ENCODE peak calls at places on chromosomes 13 and 19, in seven cellular contexts. D is HCT116, U is DND-41, O is astrocyte, E is mammary epithelial cell, I is neural progenitor cell, N is fibroblast of lung. V is an unnamed sample.
A peak's percentile ranks its signal among the peaks of the same experiment; 100 is the strongest.

GRCh38 chr13:24709186-24709913 is 29.1 kb downstream of the ATP12A start:
- DNase-seq in D (no peak), U (peak; percentile 80), O (no peak), E (no peak), I (no peak), N (no peak), V (no peak)

GRCh38 chr19:19075126-19075525 is 11.3 kb downstream of the SLC25A42 start:
- DNase-seq in D (no peak), U (no peak), O (no peak), E (no peak), I (no peak), N (no peak), V (no peak)

GRCh38 chr19:34430738-34431625 is 2.8 kb downstream of the UBA2 start:
- DNase-seq in D (peak; percentile 35), U (peak; percentile 60), O (peak; percentile 26), E (peak; percentile 45), I (peak; percentile 66), N (peak; percentile 41), V (peak; percentile 73)

GRCh38 chr13:106318941-106319411 is 216.5 kb downstream of the EFNB2 start:
- DNase-seq in D (peak; percentile 62), U (no peak), O (peak; percentile 98), E (peak; percentile 94), I (no peak), N (peak; percentile 98), V (peak; percentile 91)

GRCh38 chr19:57887195-57887941 is 1.5 kb downstream of the ZNF814 start:
- DNase-seq in D (no peak), U (no peak), O (peak; percentile 59), E (no peak), I (peak; percentile 71), N (peak; percentile 55), V (peak; percentile 23)

GRCh38 chr19:56126983-56127780 is 6.1 kb upstream of the ZNF787 start:
- DNase-seq in D (no peak), U (no peak), O (no peak), E (no peak), I (no peak), N (no peak), V (no peak)

GRCh38 chr13:106680796-106681482 is 113.0 kb upstream of the ARGLU1 start:
- DNase-seq in D (no peak), U (no peak), O (no peak), E (no peak), I (peak; percentile 94), N (no peak), V (no peak)

GRCh38 chr13:100588350-100589177 is at the start of gene GGACT:
- DNase-seq in D (peak; percentile 54), U (peak; percentile 84), O (peak; percentile 24), E (peak; percentile 26), I (peak; percentile 74), N (peak; percentile 56), V (peak; percentile 80)

GRCh38 chr13:23796546-23796945 is 92.7 kb downstream of the MIPEP start:
- DNase-seq in D (no peak), U (no peak), O (no peak), E (no peak), I (no peak), N (peak; percentile 14), V (no peak)

GRCh38 chr19:42032428-42032827 is 37.6 kb downstream of the GRIK5 start:
- DNase-seq in D (no peak), U (no peak), O (no peak), E (no peak), I (no peak), N (no peak), V (no peak)

GRCh38 chr19:35518313-35518712 is 4.9 kb upstream of the DMKN start:
- DNase-seq in D (peak; percentile 19), U (no peak), O (peak; percentile 90), E (peak; percentile 79), I (no peak), N (peak; percentile 92), V (peak; percentile 98)

GRCh38 chr13:20209937-20210336 is 17.2 kb upstream of the GJB2 start:
- DNase-seq in D (no peak), U (no peak), O (no peak), E (no peak), I (no peak), N (no peak), V (no peak)

GRCh38 chr19:51948979-51949378 is 21.7 kb downstream of the ZNF613 start:
- DNase-seq in D (no peak), U (no peak), O (peak; percentile 16), E (no peak), I (no peak), N (peak; percentile 37), V (peak; percentile 57)

GRCh38 chr19:49506575-49507105 is 5.8 kb upstream of the FCGRT start:
- DNase-seq in D (no peak), U (peak; percentile 77), O (no peak), E (peak; percentile 52), I (peak; percentile 79), N (no peak), V (peak; percentile 57)

GRCh38 chr19:49503582-49503962 is 7.3 kb downstream of the RPS11 start:
- DNase-seq in D (no peak), U (no peak), O (no peak), E (no peak), I (peak; percentile 1), N (no peak), V (no peak)

GRCh38 chr19:49499030-49499670 is 2.9 kb downstream of the RPS11 start:
- DNase-seq in D (no peak), U (no peak), O (no peak), E (no peak), I (no peak), N (no peak), V (no peak)

GRCh38 chr19:49498475-49498874 is 2.2 kb downstream of the RPS11 start:
- DNase-seq in D (no peak), U (no peak), O (no peak), E (no peak), I (no peak), N (no peak), V (no peak)

DNA sequence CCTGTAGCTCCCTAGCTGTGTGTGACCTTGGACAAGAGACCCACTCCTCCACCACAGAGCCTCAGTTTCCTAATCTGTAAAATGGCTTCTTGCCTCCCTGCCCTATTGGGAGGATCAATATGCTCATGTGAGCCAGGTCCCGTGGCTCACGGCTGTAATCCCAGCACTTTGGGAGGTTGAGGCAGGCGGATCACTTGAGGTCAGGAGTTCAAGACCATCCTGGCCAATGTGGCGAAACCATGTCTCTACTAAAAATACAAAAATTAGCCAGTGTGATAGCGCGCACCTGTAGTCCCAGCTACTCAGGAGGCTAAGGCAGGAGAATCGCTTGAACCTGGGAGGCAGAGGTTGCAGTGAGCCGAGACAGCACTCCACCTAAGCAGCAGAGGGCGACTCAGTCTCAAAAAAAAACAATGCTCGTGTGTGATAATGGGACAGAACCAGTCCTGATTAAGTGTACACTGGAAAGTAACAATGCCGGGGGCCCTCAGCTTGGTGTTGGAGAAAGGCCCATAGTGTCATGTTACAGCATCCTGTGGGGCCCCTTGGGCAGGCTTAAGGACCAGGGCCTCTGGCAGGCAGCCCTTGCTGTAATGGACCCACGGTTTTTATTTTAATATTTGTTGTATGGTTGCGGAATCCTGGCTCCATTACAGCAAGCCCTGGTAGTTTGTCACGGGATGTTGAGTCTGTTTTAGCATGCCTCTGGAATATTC is 6.8 kb downstream of the RPS11 start:
- DNase-seq in D (peak; percentile 54), U (no peak), O (peak; percentile 44), E (peak; percentile 48), I (peak; percentile 84), N (peak; percentile 63), V (peak; percentile 83)
- H2AFZ ChIP-seq in D (peak overlapping the region; percentile 84), U (no peak overlapping the region), O (no peak overlapping the region), E (no peak overlapping the region), I (no peak overlapping the region), N (no peak overlapping the region), V (peak overlapping the region; percentile 55)

GRCh38 chr19:1237027-1237659 is 662 bp downstream of the CBARP start:
- DNase-seq in D (no peak), U (no peak), O (no peak), E (no peak), I (peak; percentile 54), N (no peak), V (peak; percentile 62)
- TF ChIP-seq EZH2 in D (no peak), U (peak; percentile 54), O (no peak), E (no peak), I (no peak), N (no peak), V (no peak)

GRCh38 chr19:48364564-48365363 is 597 bp downstream of the SYNGR4 start:
- DNase-seq in D (no peak), U (no peak), O (no peak), E (no peak), I (no peak), N (no peak), V (no peak)
- H3K4me3 ChIP-seq in D (peak overlapping the region; percentile 24), U (peak overlapping the region; percentile 53), O (peak overlapping the region; percentile 78), E (peak overlapping the region; percentile 48), I (no peak overlapping the region), N (peak overlapping the region; percentile 16), V (peak overlapping the region; percentile 73)

GRCh38 chr13:62611343-62611742 is 1195.7 kb upstream of the PCDH20 start:
- DNase-seq in D (no peak), U (no peak), O (no peak), E (no peak), I (no peak), N (no peak), V (no peak)
- H2AFZ ChIP-seq in D (no peak overlapping the region), U (no peak overlapping the region), O (no peak overlapping the region), E (no peak overlapping the region), I (no peak overlapping the region), N (no peak overlapping the region), V (no peak overlapping the region)

GRCh38 chr19:14432817-14433453 is at the start of gene PKN1:
- DNase-seq in D (no peak), U (peak; percentile 71), O (no peak), E (no peak), I (peak; percentile 91), N (no peak), V (peak; percentile 75)
- TF ChIP-seq EZH2 in D (no peak), U (no peak), O (no peak), E (no peak), I (no peak), N (no peak), V (no peak)

DNA sequence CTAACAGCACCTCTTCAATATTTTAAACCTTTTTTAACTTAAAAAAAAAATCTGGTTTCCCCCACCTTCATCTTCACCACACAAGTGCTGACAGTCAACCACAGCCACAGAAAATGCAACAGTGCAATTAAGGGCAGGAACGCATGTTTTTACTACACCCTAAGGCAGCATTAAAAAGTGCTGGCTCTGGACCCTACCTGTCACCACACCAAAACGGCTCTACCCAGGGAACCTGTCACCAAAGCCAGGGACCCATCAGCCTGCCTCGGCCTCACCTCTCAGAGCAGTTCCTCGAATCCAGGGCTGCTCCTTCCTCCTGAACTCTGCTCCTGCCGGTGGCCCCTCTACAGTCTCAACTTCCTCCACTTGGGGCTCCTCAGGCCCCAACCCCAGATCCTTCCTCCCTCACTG is 22.5 kb upstream of the SLC35E1 start:
- DNase-seq in D (no peak), U (no peak), O (no peak), E (no peak), I (no peak), N (no peak), V (no peak)
- H3K4me3 ChIP-seq in D (no peak overlapping the region), U (no peak overlapping the region), O (no peak overlapping the region), E (no peak overlapping the region), I (no peak overlapping the region), N (no peak overlapping the region), V (no peak overlapping the region)

DNA sequence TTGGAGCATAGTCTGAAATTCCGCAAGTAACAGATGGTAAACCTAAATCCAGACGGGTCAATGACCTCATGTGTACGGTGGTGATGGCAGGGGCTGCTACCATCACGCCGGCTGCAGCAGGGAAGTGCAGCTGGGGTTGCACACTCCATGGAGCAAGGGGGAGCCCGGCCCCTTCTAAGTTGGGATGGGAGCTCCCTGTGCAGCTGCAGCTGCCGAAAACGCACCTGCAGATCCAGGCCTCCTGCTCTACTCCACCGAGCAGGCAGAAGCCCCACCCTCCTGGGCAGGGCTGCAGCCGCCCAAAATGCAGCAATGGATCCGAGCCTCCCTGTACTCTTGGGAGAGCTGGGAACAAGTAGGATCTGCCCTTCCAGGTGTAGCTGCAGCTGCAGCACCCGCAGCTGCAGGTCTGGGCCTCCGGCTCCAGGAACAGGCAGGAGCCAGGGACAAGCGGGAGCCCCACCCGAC is 25.5 kb downstream of the KBTBD6 start:
- DNase-seq in D (no peak), U (no peak), O (no peak), E (no peak), I (peak; percentile 23), N (no peak), V (no peak)
- H2AFZ ChIP-seq in D (no peak overlapping the region), U (no peak overlapping the region), O (no peak overlapping the region), E (no peak overlapping the region), I (peak overlapping the region; percentile 76), N (no peak overlapping the region), V (no peak overlapping the region)

V was measured in GM23248.